ENCODE peak calls at places on chromosomes 16 and 17, in six cellular contexts. One of them, this sample, is unnamed.

GRCh38 chr17:77391668-77392375 is 251.1 kb downstream of the SEC14L1 start:
- DNase-seq in T-cell: no peak
- DNase-seq in stomach: no peak
- DNase-seq in fibroblast of villous mesenchyme: peak; percentile 93
- DNase-seq in stimulated activated CD4-positive, alpha-beta T cell treated with anti-CD3 and anti-CD28 coated beads, Interleukin-12 subunit alpha, Interleukin-12 subunit beta, amount 100 ng/mL, for 24 hours: no peak
- DNase-seq in small intestine: no peak
- DNase-seq in this sample: no peak

GRCh38 chr17:40110026-40110425 is 9.6 kb upstream of the NR1D1 start:
- DNase-seq in fibroblast of villous mesenchyme: no peak
- DNase-seq in stomach: no peak
- DNase-seq in stimulated activated CD4-positive, alpha-beta T cell treated with anti-CD3 and anti-CD28 coated beads, Interleukin-12 subunit alpha, Interleukin-12 subunit beta, amount 100 ng/mL, for 24 hours: no peak
- DNase-seq in small intestine: no peak
- DNase-seq in T-cell: no peak
- DNase-seq in this sample: no peak

GRCh38 chr17:13428611-13429042 is 173.1 kb downstream of the HS3ST3A1 start:
- DNase-seq in fibroblast of villous mesenchyme: no peak
- DNase-seq in stomach: no peak
- DNase-seq in small intestine: no peak
- DNase-seq in T-cell: no peak
- DNase-seq in stimulated activated CD4-positive, alpha-beta T cell treated with anti-CD3 and anti-CD28 coated beads, Interleukin-12 subunit alpha, Interleukin-12 subunit beta, amount 100 ng/mL, for 24 hours: no peak
- DNase-seq in this sample: no peak

GRCh38 chr16:63904930-63905329 is 1216.9 kb downstream of the CDH11 start:
- DNase-seq in small intestine: no peak
- DNase-seq in stomach: no peak
- DNase-seq in fibroblast of villous mesenchyme: no peak
- DNase-seq in T-cell: no peak
- DNase-seq in stimulated activated CD4-positive, alpha-beta T cell treated with anti-CD3 and anti-CD28 coated beads, Interleukin-12 subunit alpha, Interleukin-12 subunit beta, amount 100 ng/mL, for 24 hours: no peak
- DNase-seq in this sample: no peak

GRCh38 chr17:74433421-74434121 is 1.7 kb downstream of the GPRC5C start:
- DNase-seq in T-cell: no peak
- DNase-seq in small intestine: no peak
- DNase-seq in stomach: peak; percentile 59
- DNase-seq in stimulated activated CD4-positive, alpha-beta T cell treated with anti-CD3 and anti-CD28 coated beads, Interleukin-12 subunit alpha, Interleukin-12 subunit beta, amount 100 ng/mL, for 24 hours: no peak
- DNase-seq in fibroblast of villous mesenchyme: no peak
- DNase-seq in this sample: peak; percentile 56

GRCh38 chr17:69236464-69236863 is 7.8 kb upstream of the ABCA10 start:
- DNase-seq in stimulated activated CD4-positive, alpha-beta T cell treated with anti-CD3 and anti-CD28 coated beads, Interleukin-12 subunit alpha, Interleukin-12 subunit beta, amount 100 ng/mL, for 24 hours: no peak
- DNase-seq in small intestine: no peak
- DNase-seq in stomach: no peak
- DNase-seq in fibroblast of villous mesenchyme: no peak
- DNase-seq in T-cell: no peak
- DNase-seq in this sample: no peak

GRCh38 chr17:31581022-31581483 is 189.6 kb downstream of the RAB11FIP4 start:
- DNase-seq in stomach: peak; percentile 90
- DNase-seq in stimulated activated CD4-positive, alpha-beta T cell treated with anti-CD3 and anti-CD28 coated beads, Interleukin-12 subunit alpha, Interleukin-12 subunit beta, amount 100 ng/mL, for 24 hours: no peak
- DNase-seq in small intestine: no peak
- DNase-seq in T-cell: no peak
- DNase-seq in fibroblast of villous mesenchyme: peak; percentile 80
- DNase-seq in this sample: no peak

GRCh38 chr16:53434436-53435065 is at the start of gene RBL2:
- DNase-seq in stomach: peak; percentile 87
- DNase-seq in small intestine: peak; percentile 63
- DNase-seq in T-cell: peak; percentile 76
- DNase-seq in stimulated activated CD4-positive, alpha-beta T cell treated with anti-CD3 and anti-CD28 coated beads, Interleukin-12 subunit alpha, Interleukin-12 subunit beta, amount 100 ng/mL, for 24 hours: peak; percentile 74
- DNase-seq in fibroblast of villous mesenchyme: peak; percentile 54
- DNase-seq in this sample: peak; percentile 57

GRCh38 chr17:78375401-78376079 is 2.9 kb upstream of the PGS1 start:
- DNase-seq in T-cell: no peak
- DNase-seq in fibroblast of villous mesenchyme: peak; percentile 97
- DNase-seq in small intestine: no peak
- DNase-seq in stomach: no peak
- DNase-seq in stimulated activated CD4-positive, alpha-beta T cell treated with anti-CD3 and anti-CD28 coated beads, Interleukin-12 subunit alpha, Interleukin-12 subunit beta, amount 100 ng/mL, for 24 hours: no peak
- DNase-seq in this sample: no peak

GRCh38 chr17:27940503-27940902 is 47.3 kb upstream of the LYRM9 start:
- DNase-seq in T-cell: no peak
- DNase-seq in stomach: no peak
- DNase-seq in stimulated activated CD4-positive, alpha-beta T cell treated with anti-CD3 and anti-CD28 coated beads, Interleukin-12 subunit alpha, Interleukin-12 subunit beta, amount 100 ng/mL, for 24 hours: no peak
- DNase-seq in small intestine: peak; percentile 86
- DNase-seq in fibroblast of villous mesenchyme: no peak
- DNase-seq in this sample: no peak

GRCh38 chr17:17963694-17964436 is 8.3 kb downstream of the TOM1L2 start:
- DNase-seq in small intestine: no peak
- DNase-seq in T-cell: no peak
- DNase-seq in fibroblast of villous mesenchyme: peak; percentile 25
- DNase-seq in stimulated activated CD4-positive, alpha-beta T cell treated with anti-CD3 and anti-CD28 coated beads, Interleukin-12 subunit alpha, Interleukin-12 subunit beta, amount 100 ng/mL, for 24 hours: no peak
- DNase-seq in stomach: no peak
- DNase-seq in this sample: no peak

GRCh38 chr17:74410001-74410443 is 21.9 kb upstream of the GPRC5C start:
- DNase-seq in fibroblast of villous mesenchyme: no peak
- DNase-seq in stimulated activated CD4-positive, alpha-beta T cell treated with anti-CD3 and anti-CD28 coated beads, Interleukin-12 subunit alpha, Interleukin-12 subunit beta, amount 100 ng/mL, for 24 hours: no peak
- DNase-seq in T-cell: no peak
- DNase-seq in stomach: no peak
- DNase-seq in small intestine: no peak
- DNase-seq in this sample: no peak

GRCh38 chr16:27402964-27403600 is 1.1 kb downstream of the IL21R start:
- DNase-seq in fibroblast of villous mesenchyme: no peak
- DNase-seq in stomach: no peak
- DNase-seq in small intestine: no peak
- DNase-seq in stimulated activated CD4-positive, alpha-beta T cell treated with anti-CD3 and anti-CD28 coated beads, Interleukin-12 subunit alpha, Interleukin-12 subunit beta, amount 100 ng/mL, for 24 hours: no peak
- DNase-seq in T-cell: peak; percentile 22
- DNase-seq in this sample: no peak

GRCh38 chr17:66172706-66173223 is 19.2 kb downstream of the CEP112 start:
- DNase-seq in stimulated activated CD4-positive, alpha-beta T cell treated with anti-CD3 and anti-CD28 coated beads, Interleukin-12 subunit alpha, Interleukin-12 subunit beta, amount 100 ng/mL, for 24 hours: no peak
- DNase-seq in T-cell: no peak
- DNase-seq in small intestine: no peak
- DNase-seq in fibroblast of villous mesenchyme: no peak
- DNase-seq in stomach: no peak
- DNase-seq in this sample: no peak

GRCh38 chr16:4385789-4386451 is 14.3 kb downstream of the VASN start:
- DNase-seq in T-cell: no peak
- DNase-seq in stomach: no peak
- DNase-seq in small intestine: no peak
- DNase-seq in stimulated activated CD4-positive, alpha-beta T cell treated with anti-CD3 and anti-CD28 coated beads, Interleukin-12 subunit alpha, Interleukin-12 subunit beta, amount 100 ng/mL, for 24 hours: no peak
- DNase-seq in fibroblast of villous mesenchyme: no peak
- DNase-seq in this sample: no peak

GRCh38 chr16:74607967-74608356 is 1.0 kb upstream of the GLG1 start:
- DNase-seq in stomach: no peak
- DNase-seq in small intestine: no peak
- DNase-seq in fibroblast of villous mesenchyme: peak; percentile 33
- DNase-seq in T-cell: no peak
- DNase-seq in stimulated activated CD4-positive, alpha-beta T cell treated with anti-CD3 and anti-CD28 coated beads, Interleukin-12 subunit alpha, Interleukin-12 subunit beta, amount 100 ng/mL, for 24 hours: no peak
- DNase-seq in this sample: no peak

GRCh38 chr16:27829975-27830374 is 233.5 kb downstream of the GSG1L start:
- DNase-seq in small intestine: no peak
- DNase-seq in stomach: no peak
- DNase-seq in fibroblast of villous mesenchyme: no peak
- DNase-seq in stimulated activated CD4-positive, alpha-beta T cell treated with anti-CD3 and anti-CD28 coated beads, Interleukin-12 subunit alpha, Interleukin-12 subunit beta, amount 100 ng/mL, for 24 hours: no peak
- DNase-seq in T-cell: no peak
- DNase-seq in this sample: no peak

GRCh38 chr17:71975331-71975801 is 145.5 kb upstream of the SOX9 start:
- DNase-seq in stomach: no peak
- DNase-seq in small intestine: no peak
- DNase-seq in T-cell: no peak
- DNase-seq in fibroblast of villous mesenchyme: peak; percentile 16
- DNase-seq in stimulated activated CD4-positive, alpha-beta T cell treated with anti-CD3 and anti-CD28 coated beads, Interleukin-12 subunit alpha, Interleukin-12 subunit beta, amount 100 ng/mL, for 24 hours: no peak
- DNase-seq in this sample: no peak

GRCh38 chr17:40458001-40458791 is 14.9 kb downstream of the IGFBP4 start:
- DNase-seq in T-cell: no peak
- DNase-seq in stomach: peak; percentile 62
- DNase-seq in fibroblast of villous mesenchyme: peak; percentile 59
- DNase-seq in small intestine: peak; percentile 74
- DNase-seq in stimulated activated CD4-positive, alpha-beta T cell treated with anti-CD3 and anti-CD28 coated beads, Interleukin-12 subunit alpha, Interleukin-12 subunit beta, amount 100 ng/mL, for 24 hours: no peak
- DNase-seq in this sample: no peak

GRCh38 chr16:8704098-8704497 is 29.7 kb downstream of the ABAT start:
- DNase-seq in small intestine: no peak
- DNase-seq in fibroblast of villous mesenchyme: no peak
- DNase-seq in stomach: no peak
- DNase-seq in T-cell: no peak
- DNase-seq in stimulated activated CD4-positive, alpha-beta T cell treated with anti-CD3 and anti-CD28 coated beads, Interleukin-12 subunit alpha, Interleukin-12 subunit beta, amount 100 ng/mL, for 24 hours: no peak
- DNase-seq in this sample: no peak

GRCh38 chr17:43840814-43841213 is 6.2 kb upstream of the CD300LG start:
- DNase-seq in T-cell: no peak
- DNase-seq in stomach: no peak
- DNase-seq in fibroblast of villous mesenchyme: peak; percentile 47
- DNase-seq in stimulated activated CD4-positive, alpha-beta T cell treated with anti-CD3 and anti-CD28 coated beads, Interleukin-12 subunit alpha, Interleukin-12 subunit beta, amount 100 ng/mL, for 24 hours: no peak
- DNase-seq in small intestine: no peak
- DNase-seq in this sample: no peak

GRCh38 chr16:75957870-75958269 is 231.6 kb upstream of the CPHXL start:
- DNase-seq in fibroblast of villous mesenchyme: no peak
- DNase-seq in stimulated activated CD4-positive, alpha-beta T cell treated with anti-CD3 and anti-CD28 coated beads, Interleukin-12 subunit alpha, Interleukin-12 subunit beta, amount 100 ng/mL, for 24 hours: no peak
- DNase-seq in small intestine: no peak
- DNase-seq in stomach: no peak
- DNase-seq in T-cell: no peak
- DNase-seq in this sample: no peak

GRCh38 chr16:85008267-85008666 is 3.1 kb downstream of the ZDHHC7 start:
- DNase-seq in T-cell: no peak
- DNase-seq in stomach: no peak
- DNase-seq in small intestine: no peak
- DNase-seq in fibroblast of villous mesenchyme: no peak
- DNase-seq in stimulated activated CD4-positive, alpha-beta T cell treated with anti-CD3 and anti-CD28 coated beads, Interleukin-12 subunit alpha, Interleukin-12 subunit beta, amount 100 ng/mL, for 24 hours: no peak
- DNase-seq in this sample: no peak

GRCh38 chr17:61221597-61222471 is 177.8 kb upstream of the TBX2 start:
- DNase-seq in small intestine: no peak
- DNase-seq in stomach: no peak
- DNase-seq in stimulated activated CD4-positive, alpha-beta T cell treated with anti-CD3 and anti-CD28 coated beads, Interleukin-12 subunit alpha, Interleukin-12 subunit beta, amount 100 ng/mL, for 24 hours: no peak
- DNase-seq in fibroblast of villous mesenchyme: peak; percentile 62
- DNase-seq in T-cell: no peak
- DNase-seq in this sample: no peak

GRCh38 chr16:86676216-86676800 is 98.0 kb downstream of the FOXL1 start:
- DNase-seq in T-cell: no peak
- DNase-seq in small intestine: no peak
- DNase-seq in fibroblast of villous mesenchyme: peak; percentile 27
- DNase-seq in stomach: no peak
- DNase-seq in stimulated activated CD4-positive, alpha-beta T cell treated with anti-CD3 and anti-CD28 coated beads, Interleukin-12 subunit alpha, Interleukin-12 subunit beta, amount 100 ng/mL, for 24 hours: no peak
- DNase-seq in this sample: no peak

GRCh38 chr17:28426081-28426519 is 20.1 kb upstream of the SLC46A1 start:
- DNase-seq in T-cell: no peak
- DNase-seq in stomach: peak; percentile 37
- DNase-seq in small intestine: peak; percentile 62
- DNase-seq in fibroblast of villous mesenchyme: peak; percentile 8
- DNase-seq in stimulated activated CD4-positive, alpha-beta T cell treated with anti-CD3 and anti-CD28 coated beads, Interleukin-12 subunit alpha, Interleukin-12 subunit beta, amount 100 ng/mL, for 24 hours: no peak
- DNase-seq in this sample: no peak

GRCh38 chr16:66483689-66484452 is 56.8 kb downstream of the BEAN1 start:
- DNase-seq in T-cell: peak; percentile 65
- DNase-seq in fibroblast of villous mesenchyme: peak; percentile 68
- DNase-seq in stimulated activated CD4-positive, alpha-beta T cell treated with anti-CD3 and anti-CD28 coated beads, Interleukin-12 subunit alpha, Interleukin-12 subunit beta, amount 100 ng/mL, for 24 hours: peak; percentile 42
- DNase-seq in small intestine: peak; percentile 62
- DNase-seq in stomach: peak; percentile 76
- DNase-seq in this sample: peak; percentile 72

GRCh38 chr17:27496005-27496404 is 39.8 kb downstream of the KSR1 start:
- DNase-seq in fibroblast of villous mesenchyme: no peak
- DNase-seq in T-cell: no peak
- DNase-seq in stimulated activated CD4-positive, alpha-beta T cell treated with anti-CD3 and anti-CD28 coated beads, Interleukin-12 subunit alpha, Interleukin-12 subunit beta, amount 100 ng/mL, for 24 hours: no peak
- DNase-seq in small intestine: no peak
- DNase-seq in stomach: no peak
- DNase-seq in this sample: no peak

GRCh38 chr16:89395150-89396142 is 94.9 kb downstream of the ANKRD11 start:
- DNase-seq in fibroblast of villous mesenchyme: peak; percentile 99
- DNase-seq in T-cell: no peak
- DNase-seq in stimulated activated CD4-positive, alpha-beta T cell treated with anti-CD3 and anti-CD28 coated beads, Interleukin-12 subunit alpha, Interleukin-12 subunit beta, amount 100 ng/mL, for 24 hours: no peak
- DNase-seq in small intestine: peak; percentile 96
- DNase-seq in stomach: peak; percentile 92
- DNase-seq in this sample: no peak

GRCh38 chr17:32111141-32111771 is 31.0 kb upstream of the RHOT1 start:
- DNase-seq in small intestine: peak; percentile 34
- DNase-seq in fibroblast of villous mesenchyme: peak; percentile 57
- DNase-seq in stimulated activated CD4-positive, alpha-beta T cell treated with anti-CD3 and anti-CD28 coated beads, Interleukin-12 subunit alpha, Interleukin-12 subunit beta, amount 100 ng/mL, for 24 hours: no peak
- DNase-seq in T-cell: peak; percentile 45
- DNase-seq in stomach: peak; percentile 61
- DNase-seq in this sample: no peak

GRCh38 chr17:3647769-3648540 is 11.4 kb downstream of the CTNS start:
- DNase-seq in small intestine: peak; percentile 73
- DNase-seq in fibroblast of villous mesenchyme: peak; percentile 60
- DNase-seq in T-cell: peak; percentile 10
- DNase-seq in stomach: peak; percentile 72
- DNase-seq in stimulated activated CD4-positive, alpha-beta T cell treated with anti-CD3 and anti-CD28 coated beads, Interleukin-12 subunit alpha, Interleukin-12 subunit beta, amount 100 ng/mL, for 24 hours: no peak
- DNase-seq in this sample: peak; percentile 54